ENCODE peak calls at places on chromosomes 5 and 9, in eight cellular contexts. W is OCI-LY7, E is GM23338, I is hepatocyte, Z is neural progenitor cell, O is PC-3, H is SK-N-SH, V is GM23248. M is an unnamed sample.

GRCh38 chr9:35367451-35367850 is 122.5 kb upstream of the RUSC2 start:
- DNase-seq in W (no peak), E (no peak), I (no peak), Z (no peak), O (peak; percentile 87), H (no peak), V (peak; percentile 93), M (no peak)

GRCh38 chr5:74639538-74640449 is 734 bp downstream of the ENC1 start:
- DNase-seq in W (peak; percentile 67), E (peak; percentile 73), I (peak; percentile 51), Z (peak; percentile 65), O (peak; percentile 26), H (peak; percentile 76), V (peak; percentile 85), M (no peak)

GRCh38 chr5:89293849-89294248 is 410.9 kb upstream of the MEF2C start:
- DNase-seq in W (no peak), E (no peak), I (no peak), Z (no peak), O (no peak), H (no peak), V (peak; percentile 64), M (no peak)

GRCh38 chr9:83146325-83146724 is 83.4 kb upstream of the RASEF start:
- DNase-seq in W (no peak), E (no peak), I (no peak), Z (no peak), O (no peak), H (no peak), V (no peak), M (no peak)

GRCh38 chr5:97420646-97421045 is 237.6 kb upstream of the RIOK2 start:
- DNase-seq in W (no peak), E (no peak), I (no peak), Z (no peak), O (no peak), H (no peak), V (no peak), M (no peak)

GRCh38 chr5:138352722-138353549 is 451 bp downstream of the KDM3B start:
- DNase-seq in W (peak; percentile 71), E (peak; percentile 68), I (peak; percentile 77), Z (peak; percentile 79), O (peak; percentile 45), H (peak; percentile 81), V (peak; percentile 72), M (no peak)

GRCh38 chr5:81420039-81420667 is 26.2 kb upstream of the ACOT12 start:
- DNase-seq in W (no peak), E (no peak), I (no peak), Z (no peak), O (peak; percentile 89), H (no peak), V (peak; percentile 96), M (peak; percentile 74)

GRCh38 chr9:94639045-94639995 is at the start of gene FBP1:
- DNase-seq in W (no peak), E (peak; percentile 67), I (peak; percentile 71), Z (peak; percentile 64), O (peak; percentile 39), H (no peak), V (peak; percentile 48), M (no peak)

GRCh38 chr9:134589748-134590147 is 51.9 kb upstream of the COL5A1 start:
- DNase-seq in W (no peak), E (peak; percentile 8), I (no peak), Z (no peak), O (no peak), H (no peak), V (no peak), M (no peak)

GRCh38 chr5:14039063-14039462 is 94.6 kb upstream of the DNAH5 start:
- DNase-seq in W (no peak), E (no peak), I (no peak), Z (no peak), O (peak; percentile 94), H (no peak), V (peak; percentile 78), M (peak; percentile 75)

GRCh38 chr9:123894822-123895221 is 35.1 kb downstream of the DENND1A start:
- DNase-seq in W (no peak), E (peak; percentile 47), I (no peak), Z (peak; percentile 44), O (no peak), H (no peak), V (no peak), M (no peak)

GRCh38 chr5:6592611-6593010 is 40.2 kb downstream of the NSUN2 start:
- DNase-seq in W (no peak), E (no peak), I (no peak), Z (no peak), O (no peak), H (no peak), V (peak; percentile 64), M (no peak)

GRCh38 chr9:131393622-131394463 is at the start of gene PRRC2B:
- DNase-seq in W (peak; percentile 87), E (peak; percentile 96), I (peak; percentile 95), Z (peak; percentile 97), O (peak; percentile 78), H (peak; percentile 99), V (peak; percentile 91), M (peak; percentile 33)

GRCh38 chr5:1186351-1187233 is 14.8 kb upstream of the SLC6A19 start:
- DNase-seq in W (no peak), E (no peak), I (no peak), Z (no peak), O (no peak), H (no peak), V (no peak), M (no peak)

GRCh38 chr5:21807953-21808352 is 1045.2 kb downstream of the CDH12 start:
- DNase-seq in W (no peak), E (peak; percentile 21), I (no peak), Z (no peak), O (peak; percentile 97), H (no peak), V (peak; percentile 60), M (no peak)

GRCh38 chr9:114098021-114098659 is 952 bp downstream of the KIF12 start:
- DNase-seq in W (no peak), E (peak; percentile 90), I (peak; percentile 84), Z (peak; percentile 80), O (peak; percentile 39), H (peak; percentile 87), V (peak; percentile 37), M (peak; percentile 23)

GRCh38 chr9:33132249-33132772 is 34.8 kb downstream of the B4GALT1 start:
- DNase-seq in W (no peak), E (no peak), I (peak; percentile 38), Z (no peak), O (peak; percentile 68), H (no peak), V (peak; percentile 94), M (no peak)

GRCh38 chr9:71647094-71647591 is 121.2 kb downstream of the CEMIP2 start:
- DNase-seq in W (no peak), E (peak; percentile 12), I (peak; percentile 46), Z (no peak), O (peak; percentile 79), H (no peak), V (peak; percentile 72), M (peak; percentile 13)

GRCh38 chr9:2260401-2261306 is 245.5 kb downstream of the SMARCA2 start:
- DNase-seq in W (no peak), E (no peak), I (no peak), Z (no peak), O (peak; percentile 56), H (no peak), V (peak; percentile 88), M (peak; percentile 93)
- TF ChIP-seq EZH2phosphoT487 in W (no peak), E (no peak), I (no peak), Z (no peak), O (no peak), H (no peak), V (no peak), M (no peak)

GRCh38 chr9:38162332-38162985 is 93.4 kb upstream of the SHB start:
- DNase-seq in W (no peak), E (no peak), I (no peak), Z (no peak), O (peak; percentile 17), H (no peak), V (no peak), M (no peak)

GRCh38 chr9:38163518-38163917 is 94.5 kb upstream of the SHB start:
- DNase-seq in W (no peak), E (no peak), I (no peak), Z (no peak), O (no peak), H (no peak), V (no peak), M (no peak)

GRCh38 chr9:38159599-38159998 is 90.6 kb upstream of the SHB start:
- DNase-seq in W (no peak), E (no peak), I (no peak), Z (no peak), O (no peak), H (no peak), V (no peak), M (no peak)

GRCh38 chr9:38158628-38159027 is 89.6 kb upstream of the SHB start:
- DNase-seq in W (no peak), E (no peak), I (no peak), Z (no peak), O (no peak), H (no peak), V (no peak), M (no peak)

DNA sequence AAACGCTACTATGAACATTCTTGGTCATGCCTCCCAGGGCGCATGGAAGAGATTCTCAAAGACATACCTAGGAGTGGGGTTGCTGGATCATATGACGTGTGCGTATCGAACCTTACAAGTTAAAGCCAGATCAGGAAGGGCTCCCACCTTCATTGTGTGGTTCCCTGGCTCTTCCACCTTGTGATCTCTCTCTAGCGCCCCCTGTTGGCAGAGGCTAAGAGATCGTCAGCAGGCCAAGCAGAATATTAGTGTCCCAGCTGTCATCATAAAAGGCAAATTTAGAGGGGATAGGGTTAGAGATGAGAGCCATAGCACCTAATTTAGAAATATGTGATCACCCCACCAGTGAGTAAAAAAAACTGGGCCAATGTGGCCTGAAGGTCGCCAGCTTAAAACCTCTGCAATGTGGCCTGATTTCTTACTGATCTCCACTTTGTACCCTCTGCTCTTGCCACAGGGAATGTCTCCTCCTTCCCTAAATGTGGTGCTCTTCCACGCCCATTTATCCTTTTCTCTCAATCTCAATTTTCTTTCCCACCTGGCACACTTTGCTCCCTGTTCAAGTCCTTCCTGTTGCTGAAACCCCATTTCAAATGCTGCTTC is 91.7 kb upstream of the SHB start:
- DNase-seq in W (peak; percentile 71), E (peak; percentile 91), I (peak; percentile 77), Z (peak; percentile 89), O (peak; percentile 53), H (peak; percentile 52), V (peak; percentile 72), M (peak; percentile 69)
- TF ChIP-seq EZH2phosphoT487 in W (no peak), E (no peak), I (no peak), Z (no peak), O (no peak), H (no peak), V (no peak), M (no peak)

DNA sequence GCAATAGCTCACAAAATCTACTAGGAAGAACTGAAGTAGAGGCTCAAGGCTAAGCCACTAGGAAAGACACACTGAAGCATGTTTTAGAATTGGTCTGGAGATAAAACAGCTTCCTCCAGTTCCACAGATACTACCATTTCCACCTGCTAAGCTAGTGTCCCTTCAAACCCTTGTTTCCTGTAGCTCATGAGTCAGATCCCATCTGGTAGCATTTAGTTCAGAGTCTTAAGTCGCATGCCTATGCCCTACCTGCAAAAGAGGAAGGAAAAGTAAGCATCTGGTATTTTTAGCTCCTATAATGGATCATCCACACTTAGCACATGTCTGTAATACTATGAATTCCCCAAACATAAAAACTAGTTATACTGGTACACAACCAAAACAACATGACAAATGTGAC is 92.1 kb downstream of the CDKN2A start:
- DNase-seq in W (peak; percentile 15), E (no peak), I (no peak), Z (no peak), O (peak; percentile 6), H (no peak), V (no peak), M (no peak)
- TF ChIP-seq EZH2phosphoT487 in W (no peak), E (no peak), I (no peak), Z (no peak), O (no peak), H (no peak), V (no peak), M (no peak)

GRCh38 chr5:61587120-61587519 is 255.1 kb downstream of the ZSWIM6 start:
- DNase-seq in W (no peak), E (no peak), I (no peak), Z (no peak), O (no peak), H (no peak), V (peak; percentile 15), M (no peak)
- TF ChIP-seq EZH2phosphoT487 in W (no peak), E (no peak), I (no peak), Z (no peak), O (no peak), H (no peak), V (no peak), M (no peak)

M was measured in HCT116.